ENCODE peak calls at places on chromosomes 13 and 19, in nine cellular contexts. X, Z, E, G, N, Y, U, T and K are unnamed samples.

GRCh38 chr13:99916366-99917103 is 55.0 kb downstream of the ZIC5 start:
- DNase-seq in X (peak; percentile 67), Z (peak; percentile 80), E (peak; percentile 76), G (peak; percentile 69), N (no peak), Y (no peak), U (peak; percentile 78), T (no peak), K (no peak)

GRCh38 chr19:42601811-42602443 is 7.2 kb upstream of the CEACAM8 start:
- DNase-seq in X (peak; percentile 87), Z (peak; percentile 19), E (peak; percentile 25), G (peak; percentile 44), N (no peak), Y (no peak), U (peak; percentile 27), T (no peak), K (no peak)

GRCh38 chr13:25990801-25991200 is 61.0 kb downstream of the SHISA2 start:
- DNase-seq in X (no peak), Z (peak; percentile 15), E (no peak), G (no peak), N (no peak), Y (no peak), U (no peak), T (no peak), K (no peak)

GRCh38 chr19:34135401-34135800 is 36.9 kb upstream of the LSM14A start:
- DNase-seq in X (no peak), Z (no peak), E (no peak), G (no peak), N (no peak), Y (no peak), U (peak; percentile 10), T (no peak), K (no peak)

GRCh38 chr19:44690131-44690440 is 8.9 kb upstream of the CEACAM16 start:
- DNase-seq in X (no peak), Z (no peak), E (no peak), G (no peak), N (no peak), Y (no peak), U (no peak), T (no peak), K (no peak)

GRCh38 chr19:13010992-13011652 is 15.8 kb downstream of the NFIX start:
- DNase-seq in X (no peak), Z (no peak), E (no peak), G (no peak), N (no peak), Y (no peak), U (no peak), T (no peak), K (no peak)

GRCh38 chr13:44352202-44352601 is 21.4 kb upstream of the SERP2 start:
- DNase-seq in X (no peak), Z (no peak), E (no peak), G (no peak), N (no peak), Y (no peak), U (no peak), T (no peak), K (no peak)

GRCh38 chr13:98536729-98537128 is 40.2 kb downstream of the STK24 start:
- DNase-seq in X (no peak), Z (no peak), E (no peak), G (no peak), N (no peak), Y (no peak), U (no peak), T (no peak), K (no peak)

GRCh38 chr19:38304866-38305429 is 897 bp downstream of the C19orf33 start:
- DNase-seq in X (peak; percentile 98), Z (peak; percentile 59), E (no peak), G (peak; percentile 95), N (peak; percentile 49), Y (peak; percentile 93), U (no peak), T (no peak), K (no peak)

GRCh38 chr19:50427997-50428425 is 4.7 kb upstream of the MYBPC2 start:
- DNase-seq in X (peak; percentile 91), Z (peak; percentile 93), E (peak; percentile 70), G (no peak), N (peak; percentile 82), Y (peak; percentile 97), U (no peak), T (no peak), K (no peak)

GRCh38 chr13:24693862-24694471 is 13.8 kb downstream of the ATP12A start:
- DNase-seq in X (peak; percentile 90), Z (peak; percentile 60), E (peak; percentile 60), G (peak; percentile 78), N (peak; percentile 17), Y (no peak), U (peak; percentile 76), T (no peak), K (no peak)
- TF ChIP-seq CTCF in X (peak; percentile 96), Z (peak; percentile 53), E (peak; percentile 66), G (peak; percentile 84), N (peak; percentile 66), Y (peak; percentile 52), U (peak; percentile 85), T (peak; percentile 15), K (peak; percentile 73)

GRCh38 chr19:7856277-7856581 is 18.0 kb downstream of the PRR36 start:
- DNase-seq in X (no peak), Z (no peak), E (no peak), G (no peak), N (no peak), Y (no peak), U (no peak), T (no peak), K (no peak)
- TF ChIP-seq CTCF in X (no peak), Z (no peak), E (no peak), G (no peak), N (no peak), Y (no peak), U (no peak), T (no peak), K (no peak)

GRCh38 chr19:35246466-35247096 is 2.2 kb upstream of the LSR start:
- DNase-seq in X (no peak), Z (no peak), E (no peak), G (no peak), N (no peak), Y (no peak), U (no peak), T (no peak), K (no peak)

GRCh38 chr19:35247526-35248309 is 1.1 kb upstream of the LSR start:
- DNase-seq in X (peak; percentile 98), Z (no peak), E (no peak), G (peak; percentile 89), N (peak; percentile 51), Y (peak; percentile 95), U (no peak), T (no peak), K (no peak)

GRCh38 chr19:35249146-35249847 is 495 bp downstream of the LSR start:
- DNase-seq in X (peak; percentile 46), Z (no peak), E (no peak), G (no peak), N (no peak), Y (peak; percentile 72), U (no peak), T (no peak), K (no peak)

GRCh38 chr19:35249848-35250711 is 1.3 kb downstream of the LSR start:
- DNase-seq in X (peak; percentile 38), Z (no peak), E (no peak), G (no peak), N (no peak), Y (peak; percentile 76), U (no peak), T (no peak), K (no peak)

DNA sequence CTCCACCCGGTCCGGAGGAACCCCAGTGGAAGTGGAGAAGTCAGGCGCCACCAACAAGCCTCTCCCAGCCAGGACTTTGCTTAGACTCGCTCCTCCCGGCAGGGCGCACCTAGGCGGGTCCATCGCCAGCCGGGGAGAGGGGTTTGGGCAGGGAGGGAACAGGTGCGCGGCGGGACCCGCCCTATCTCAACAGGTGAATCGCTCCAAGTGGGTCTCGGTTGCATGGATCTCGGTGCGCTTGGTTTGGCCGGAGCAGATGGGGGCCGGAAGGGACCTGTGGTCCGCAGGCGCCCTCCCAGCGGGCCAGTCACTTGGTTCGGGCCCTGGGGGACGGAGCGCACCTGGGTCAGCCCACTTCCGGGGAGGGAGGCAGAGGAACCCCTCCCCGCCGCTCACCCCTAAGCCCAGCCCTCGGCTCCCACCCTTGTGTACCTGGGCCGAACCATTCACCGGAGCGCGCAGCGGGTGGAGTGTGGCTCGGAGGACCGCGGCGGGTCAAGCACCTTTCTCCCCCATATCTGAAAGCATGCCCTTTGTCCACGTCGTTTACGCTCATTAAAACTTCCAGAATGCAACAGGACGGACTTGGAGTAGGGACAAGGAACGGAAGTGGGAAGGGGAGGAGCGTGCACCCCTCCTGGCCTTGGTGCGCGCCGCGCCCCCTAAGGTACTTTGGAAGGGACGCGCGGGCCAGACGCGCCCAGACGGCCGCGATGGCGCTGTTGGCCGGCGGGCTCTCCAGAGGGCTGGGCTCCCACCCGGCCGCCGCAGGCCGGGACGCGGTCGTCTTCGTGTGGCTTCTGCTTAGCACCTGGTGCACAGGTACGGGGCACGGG is at the start of gene LSR:
- DNase-seq in X (peak; percentile 97), Z (no peak), E (no peak), G (peak; percentile 84), N (peak; percentile 58), Y (peak; percentile 97), U (no peak), T (no peak), K (no peak)
- TF ChIP-seq CTCF in X (peak; percentile 34), Z (no peak), E (no peak), G (no peak), N (no peak), Y (no peak), U (no peak), T (no peak), K (no peak)

GRCh38 chr19:1244693-1245451 is 3.3 kb downstream of the ATP5F1D start:
- DNase-seq in X (no peak), Z (no peak), E (no peak), G (no peak), N (peak; percentile 80), Y (peak; percentile 96), U (no peak), T (no peak), K (no peak)
- TF ChIP-seq CTCF in X (no peak), Z (no peak), E (no peak), G (no peak), N (no peak), Y (no peak), U (no peak), T (no peak), K (peak; percentile 43)